ENCODE peak calls at places on chromosomes 11 and 22, in five cellular contexts. W is CD4-positive, alpha-beta memory T cell; F is kidney; O is CD8-positive, alpha-beta memory T cell; X is lower lobe of right lung. E is an unnamed sample.
A peak's percentile ranks its signal among the peaks of the same experiment; 100 is the strongest.

GRCh38 chr11:78140392-78141077 is 1.1 kb upstream of the ALG8 start:
- DNase-seq in O (no peak), F (no peak), X (no peak), W (no peak), E (no peak)

GRCh38 chr22:50490531-50491308 is 4.1 kb downstream of the MIOX start:
- DNase-seq in X (peak; percentile 67), F (peak; percentile 69), O (no peak), W (no peak), E (no peak)

GRCh38 chr11:101686514-101686913 is 102.7 kb upstream of the TRPC6 start:
- DNase-seq in X (no peak), W (no peak), O (no peak), F (no peak), E (no peak)

GRCh38 chr22:18121436-18122253 is 11.0 kb downstream of the TUBA8 start:
- DNase-seq in W (no peak), X (no peak), O (no peak), F (no peak), E (no peak)

GRCh38 chr11:110289472-110289871 is 6.9 kb downstream of the RDX start:
- DNase-seq in O (no peak), F (no peak), X (no peak), W (no peak), E (no peak)

GRCh38 chr22:37356922-37357321 is 70.4 kb downstream of the ELFN2 start:
- DNase-seq in F (no peak), O (no peak), X (no peak), W (no peak), E (no peak)

GRCh38 chr11:103920933-103921332 is 115.5 kb upstream of the DDI1 start:
- DNase-seq in F (no peak), X (no peak), W (no peak), O (no peak), E (no peak)

GRCh38 chr22:26489447-26490036 is 5.9 kb downstream of the SRRD start:
- DNase-seq in F (no peak), O (no peak), W (no peak), X (no peak), E (no peak)

GRCh38 chr11:2801711-2802388 is 83.7 kb downstream of the CDKN1C start:
- DNase-seq in O (no peak), F (peak; percentile 53), W (no peak), X (peak; percentile 43), E (peak; percentile 1)

GRCh38 chr11:134662629-134663360 is 250.8 kb upstream of the B3GAT1 start:
- DNase-seq in X (no peak), W (no peak), O (no peak), F (no peak), E (no peak)

GRCh38 chr22:30373331-30374325 is 13.6 kb downstream of the RNF215 start:
- DNase-seq in X (no peak), O (no peak), F (no peak), W (no peak), E (no peak)

GRCh38 chr11:66915046-66915832 is 42.9 kb downstream of the PC start:
- DNase-seq in O (no peak), F (no peak), X (no peak), W (no peak), E (no peak)

GRCh38 chr22:23784215-23784732 is 2.5 kb upstream of the SMARCB1 start:
- DNase-seq in W (peak; percentile 14), F (no peak), X (no peak), O (no peak), E (no peak)

GRCh38 chr22:20644071-20644642 is 129.8 kb upstream of the SERPIND1 start:
- DNase-seq in X (no peak), F (no peak), O (no peak), W (no peak), E (no peak)

GRCh38 chr22:40123387-40123786 is 54.3 kb upstream of the TNRC6B start:
- DNase-seq in O (no peak), W (no peak), X (no peak), F (no peak), E (no peak)

GRCh38 chr11:59152312-59152967 is 9.8 kb downstream of the FAM111A start:
- DNase-seq in F (no peak), O (no peak), X (no peak), W (peak; percentile 9), E (no peak)

GRCh38 chr11:79013509-79013908 is 427.3 kb downstream of the TENM4 start:
- DNase-seq in O (no peak), X (no peak), W (no peak), F (no peak), E (no peak)

GRCh38 chr11:8258289-8258688 is 5.4 kb downstream of the LMO1 start:
- DNase-seq in W (no peak), F (peak; percentile 63), O (no peak), X (peak; percentile 41), E (no peak)

GRCh38 chr11:71501071-71501985 is 25.7 kb upstream of the KRTAP5-7 start:
- DNase-seq in W (no peak), F (no peak), X (no peak), O (no peak), E (no peak)

GRCh38 chr11:67520856-67521824 is 2.1 kb downstream of the CABP2 start:
- DNase-seq in O (no peak), F (peak; percentile 40), W (no peak), X (no peak), E (no peak)

GRCh38 chr11:85941380-85941973 is 86.3 kb downstream of the CCDC83 start:
- DNase-seq in X (no peak), O (no peak), F (no peak), W (no peak), E (peak; percentile 76)

GRCh38 chr11:65412271-65413076 is 10.1 kb upstream of the NEAT1 start:
- DNase-seq in F (peak; percentile 69), O (no peak), X (peak; percentile 25), W (no peak), E (no peak)

GRCh38 chr22:50225200-50225969 is 19.4 kb downstream of the TUBGCP6 start:
- DNase-seq in X (no peak), F (no peak), O (no peak), W (no peak), E (no peak)

GRCh38 chr22:36017661-36018091 is 10.9 kb downstream of the RBFOX2 start:
- DNase-seq in F (no peak), X (no peak), O (no peak), W (no peak), E (no peak)

GRCh38 chr11:120067361-120068113 is 70.4 kb downstream of the TRIM29 start:
- DNase-seq in X (no peak), F (no peak), W (no peak), O (no peak), E (no peak)

GRCh38 chr22:49659281-49659923 is 168.3 kb downstream of the BRD1 start:
- DNase-seq in W (no peak), X (peak; percentile 35), F (peak; percentile 55), O (no peak), E (no peak)

GRCh38 chr11:35566161-35566560 is 40.7 kb upstream of the PAMR1 start:
- DNase-seq in F (no peak), O (no peak), W (no peak), X (no peak), E (no peak)

GRCh38 chr11:87840786-87841185 is 334.5 kb downstream of the RAB38 start:
- DNase-seq in X (no peak), O (no peak), F (no peak), W (no peak), E (no peak)

GRCh38 chr22:29113329-29113728 is 40.5 kb downstream of the KREMEN1 start:
- DNase-seq in W (no peak), X (no peak), O (no peak), F (no peak), E (no peak)

GRCh38 chr11:933002-933820 is 7.5 kb downstream of the AP2A2 start:
- DNase-seq in W (no peak), O (no peak), X (no peak), F (peak; percentile 35), E (no peak)

GRCh38 chr11:934437-934950 is 8.8 kb downstream of the AP2A2 start:
- DNase-seq in O (no peak), W (no peak), F (no peak), X (no peak), E (no peak)

GRCh38 chr11:931385-931784 is 5.7 kb downstream of the AP2A2 start:
- DNase-seq in W (no peak), O (no peak), X (no peak), F (peak; percentile 2), E (no peak)

GRCh38 chr11:933936-934335 is 8.3 kb downstream of the AP2A2 start:
- DNase-seq in W (no peak), O (no peak), F (peak; percentile 45), X (no peak), E (no peak)

DNA sequence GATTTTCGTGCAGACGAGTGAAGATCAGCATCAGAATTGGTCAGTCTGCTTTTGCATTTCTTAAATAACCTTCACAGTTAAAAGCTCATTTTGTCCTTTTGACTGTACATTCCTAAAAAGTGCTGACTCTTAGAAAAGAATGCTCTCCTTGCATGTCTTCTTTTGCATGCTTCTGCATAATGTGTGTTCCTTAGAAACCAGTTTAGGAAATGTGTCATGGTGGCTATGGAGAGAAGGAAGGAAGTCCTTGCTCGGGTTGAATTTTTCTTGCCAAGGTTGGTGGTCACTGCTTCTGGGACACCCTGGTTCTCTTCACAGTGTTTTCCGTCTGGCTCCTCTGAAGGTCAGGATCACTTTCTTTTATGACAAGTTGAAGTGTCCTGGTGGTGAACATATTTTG is 6.8 kb downstream of the AP2A2 start:
- DNase-seq in O (no peak), X (no peak), F (no peak), W (no peak), E (no peak)
- H3K4me3 ChIP-seq in O (no peak overlapping the region), X (no peak overlapping the region), F (peak overlapping the region; percentile 20), W (no peak overlapping the region), E (no peak overlapping the region)

DNA sequence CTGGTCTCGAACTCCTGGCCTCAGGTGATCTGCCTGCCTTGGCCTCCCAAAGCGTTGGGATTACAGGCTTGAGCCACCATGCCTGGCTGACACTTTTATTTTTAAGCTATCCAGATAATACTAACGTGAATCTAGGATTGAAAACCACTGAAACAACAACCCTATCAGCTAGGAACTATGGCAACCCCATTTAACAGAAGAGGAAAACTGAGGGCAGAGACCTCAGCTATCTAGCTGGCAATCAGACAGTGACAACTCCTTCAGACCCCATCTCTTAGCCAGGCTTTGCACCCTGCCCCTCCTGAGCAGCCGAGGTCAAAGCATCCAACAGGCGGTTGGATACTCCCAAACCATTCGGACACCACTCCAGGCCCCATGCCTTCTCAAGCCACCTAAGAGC is 14.1 kb downstream of the ABTB2 start:
- DNase-seq in O (no peak), F (no peak), X (no peak), W (no peak), E (no peak)
- H3K4me1 ChIP-seq in O (no peaks in the 10 kb centered on the region), F (peaks cover 31% of the 10 kb centered on the region), X (peaks cover 33% of the 10 kb centered on the region), W (no peaks in the 10 kb centered on the region), E (peaks cover 43% of the 10 kb centered on the region)

GRCh38 chr11:46916669-46917108 is 1.7 kb downstream of the LRP4 start:
- DNase-seq in W (no peak), X (no peak), F (peak; percentile 83), O (no peak), E (peak; percentile 78)

GRCh38 chr11:46914363-46914762 is 4.0 kb downstream of the LRP4 start:
- DNase-seq in X (no peak), W (no peak), O (no peak), F (no peak), E (no peak)

GRCh38 chr11:46917109-46918086 is 952 bp downstream of the LRP4 start:
- DNase-seq in O (no peak), X (no peak), F (no peak), W (peak; percentile 24), E (no peak)

GRCh38 chr11:46914910-46915309 is 3.4 kb downstream of the LRP4 start:
- DNase-seq in F (no peak), X (no peak), W (no peak), O (no peak), E (peak; percentile 51)

GRCh38 chr11:46916251-46916650 is 2.1 kb downstream of the LRP4 start:
- DNase-seq in X (no peak), W (no peak), F (no peak), O (no peak), E (no peak)
- H3K4me3 ChIP-seq in X (peak overlapping the region; percentile 62), W (no peak overlapping the region), F (peak overlapping the region; percentile 71), O (peak overlapping the region; percentile 66), E (peak overlapping the region; percentile 82)

GRCh38 chr11:74521666-74522252 is 28.2 kb upstream of the LIPT2 start:
- DNase-seq in F (no peak), X (no peak), W (no peak), O (no peak), E (no peak)
- H3K4me1 ChIP-seq in F (no peaks in the 10 kb centered on the region), X (no peaks in the 10 kb centered on the region), W (no peaks in the 10 kb centered on the region), O (no peaks in the 10 kb centered on the region), E (no peaks in the 10 kb centered on the region)

E was measured in adrenal gland.